ENCODE peak calls at places on chromosomes 11 and 22, in four cellular contexts. P is foreskin fibroblast, A is progenitor cell of endocrine pancreas, M is transverse colon. T is an unnamed sample.

GRCh38 chr11:2134022-2135010 is 4.9 kb downstream of the IGF2 start:
- DNase-seq in M (no peak), A (no peak), P (no peak), T (no peak)

GRCh38 chr22:48891688-48892380 is 935.8 kb downstream of the BRD1 start:
- DNase-seq in P (no peak), M (no peak), A (no peak), T (no peak)

GRCh38 chr11:34358258-34358665 is 452 bp upstream of the ABTB2 start:
- DNase-seq in P (no peak), M (peak; percentile 67), A (peak; percentile 44), T (no peak)

GRCh38 chr11:104164028-104164520 is at the start of gene PDGFD:
- DNase-seq in P (peak; percentile 45), M (peak; percentile 22), A (peak; percentile 81), T (peak; percentile 68)

GRCh38 chr11:126083829-126084607 is 21.4 kb upstream of the CDON start:
- DNase-seq in P (no peak), M (no peak), A (no peak), T (no peak)

GRCh38 chr11:68122936-68123539 is 1.9 kb upstream of the CHKA start:
- DNase-seq in A (no peak), M (peak; percentile 81), P (no peak), T (no peak)

GRCh38 chr11:45543808-45544422 is 121.5 kb downstream of the CHST1 start:
- DNase-seq in M (no peak), P (no peak), A (peak; percentile 50), T (no peak)

GRCh38 chr11:35554491-35555237 is 29.2 kb upstream of the PAMR1 start:
- DNase-seq in M (no peak), A (no peak), P (peak; percentile 40), T (no peak)

GRCh38 chr11:112520293-112520692 is 259.6 kb upstream of the PLET1 start:
- DNase-seq in P (no peak), A (no peak), M (no peak), T (no peak)

GRCh38 chr11:127675602-127676001 is 675.0 kb upstream of the KIRREL3 start:
- DNase-seq in M (no peak), A (no peak), P (no peak), T (no peak)

GRCh38 chr11:96200243-96200642 is 142.8 kb downstream of the MAML2 start:
- DNase-seq in M (no peak), A (no peak), P (peak; percentile 63), T (no peak)

GRCh38 chr11:75508051-75508561 is 17.6 kb downstream of the GDPD5 start:
- DNase-seq in P (no peak), A (no peak), M (no peak), T (no peak)

GRCh38 chr22:46352691-46353386 is 17.3 kb downstream of the TRMU start:
- DNase-seq in A (no peak), M (peak; percentile 6), P (no peak), T (no peak)

GRCh38 chr11:94544832-94545640 is 1.3 kb downstream of the FUT4 start:
- DNase-seq in P (no peak), M (peak; percentile 51), A (peak; percentile 12), T (peak; percentile 18)

GRCh38 chr11:117828641-117829368 is 4.3 kb upstream of the FXYD2 start:
- DNase-seq in A (no peak), M (peak; percentile 50), P (no peak), T (peak; percentile 71)

GRCh38 chr11:65352783-65353182 is 1.8 kb upstream of the TIGD3 start:
- DNase-seq in P (no peak), A (no peak), M (no peak), T (no peak)
- TF ChIP-seq CTCF in P (peak; percentile 39), A (peak; percentile 38), M (no peak), T (no peak)

GRCh38 chr11:132186699-132187098 is 816.3 kb downstream of the NTM start:
- DNase-seq in P (no peak), M (no peak), A (no peak), T (no peak)
- TF ChIP-seq CTCF in P (peak; percentile 7), M (no peak), A (peak; percentile 49), T (no peak)

GRCh38 chr11:123561046-123561781 is 93.2 kb downstream of the SCN3B start:
- DNase-seq in P (no peak), A (peak; percentile 34), M (no peak), T (no peak)
- TF ChIP-seq CTCF in P (peak; percentile 49), A (peak; percentile 53), M (no peak), T (no peak)

GRCh38 chr22:37933711-37934376 is 19.6 kb downstream of the C22orf23 start:
- DNase-seq in M (peak; percentile 93), P (peak; percentile 90), A (peak; percentile 83), T (peak; percentile 72)
- TF ChIP-seq CTCF in M (peak; percentile 96), P (peak; percentile 99), A (peak; percentile 91), T (peak; percentile 82)

DNA sequence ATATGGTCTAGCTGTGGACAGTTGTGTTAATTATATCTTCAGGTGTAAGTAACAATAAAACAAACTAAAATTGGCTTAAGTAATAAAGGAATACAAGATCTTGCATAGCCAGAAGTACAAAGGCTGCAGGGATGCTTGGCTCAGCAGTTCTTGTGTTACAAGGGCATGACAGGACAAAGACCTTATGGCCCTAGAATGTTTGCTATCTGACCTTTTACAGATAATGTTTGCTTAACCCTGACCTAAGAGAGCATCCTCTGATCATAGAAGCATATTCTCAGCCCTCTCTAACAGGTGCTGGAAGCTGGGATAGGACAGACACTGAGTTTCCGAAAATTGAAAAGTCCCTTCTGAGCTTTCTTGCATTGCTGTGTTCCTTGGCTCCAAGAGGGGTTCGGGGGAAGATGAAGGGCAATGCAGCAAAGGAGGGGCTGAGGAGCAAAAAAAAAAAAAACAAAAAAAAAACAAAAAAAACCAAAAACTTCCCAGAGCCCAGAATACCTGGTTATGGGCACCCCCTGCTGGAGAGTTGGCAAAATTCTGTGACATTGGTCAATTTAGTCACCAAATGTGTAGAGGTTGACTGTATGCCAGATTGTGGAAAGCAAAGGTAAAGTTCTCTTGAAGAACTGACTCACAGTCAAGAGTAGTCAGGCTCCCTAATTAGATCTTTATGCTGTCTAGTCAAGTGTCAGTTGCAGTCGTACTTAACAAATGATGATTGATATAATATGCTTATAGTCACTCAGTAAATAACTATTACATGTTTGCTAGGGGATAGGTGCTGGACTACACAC is 10.4 kb upstream of the HIKESHI start:
- DNase-seq in A (peak; percentile 34), M (peak; percentile 25), P (peak; percentile 35), T (no peak)
- TF ChIP-seq CTCF in A (peak; percentile 84), M (peak; percentile 70), P (peak; percentile 65), T (peak; percentile 65)

GRCh38 chr22:24989541-24989951 is 37.0 kb downstream of the KIAA1671 start:
- DNase-seq in P (no peak), A (no peak), M (no peak), T (no peak)
- TF ChIP-seq CTCF in P (no peak), A (no peak), M (no peak), T (no peak)